ENCODE peak calls at places on chromosome 5, in eight cellular contexts. I is AG20443; C is CD4-positive, alpha-beta memory T cell; K is SK-MEL-5; G is sigmoid colon; H is NCI-H774; A is EL; N is Kasumi-1. D is an unnamed sample.

GRCh38 chr5:141879941-141880738 is 1.9 kb upstream of the PCDH1 start:
- DNase-seq in N (peak; percentile 35), I (no peak), A (no peak), C (no peak), K (peak; percentile 77), G (no peak), H (no peak), D (no peak)

GRCh38 chr5:173626501-173626812 is 10.0 kb upstream of the BOD1 start:
- DNase-seq in C (no peak), H (no peak), I (no peak), G (no peak), N (no peak), K (no peak), A (no peak), D (no peak)

GRCh38 chr5:138675998-138676397 is 77.2 kb upstream of the CTNNA1 start:
- DNase-seq in N (no peak), I (no peak), G (no peak), H (no peak), K (no peak), C (no peak), A (no peak), D (no peak)

GRCh38 chr5:95222836-95223235 is 62.1 kb downstream of the MCTP1 start:
- DNase-seq in C (no peak), I (no peak), K (no peak), H (no peak), N (no peak), G (no peak), A (no peak), D (no peak)

GRCh38 chr5:150585781-150586461 is 54.5 kb upstream of the SYNPO start:
- DNase-seq in N (no peak), A (no peak), C (no peak), K (no peak), G (peak; percentile 56), I (no peak), H (no peak), D (no peak)

GRCh38 chr5:1054018-1054798 is 45.6 kb downstream of the NKD2 start:
- DNase-seq in A (no peak), C (no peak), I (no peak), K (no peak), H (no peak), N (no peak), G (no peak), D (no peak)

GRCh38 chr5:72256536-72256935 is 63.5 kb downstream of the MRPS27 start:
- DNase-seq in H (no peak), G (no peak), A (no peak), I (no peak), C (no peak), N (no peak), K (no peak), D (no peak)

GRCh38 chr5:142810891-142811290 is 40.7 kb downstream of the ARHGAP26 start:
- DNase-seq in I (no peak), K (no peak), H (no peak), A (no peak), C (no peak), N (no peak), G (no peak), D (no peak)

GRCh38 chr5:10534491-10535236 is 29.2 kb upstream of the ANKRD33B start:
- DNase-seq in G (peak; percentile 65), C (no peak), H (no peak), A (no peak), K (no peak), N (no peak), I (no peak), D (no peak)

GRCh38 chr5:128083811-128084227 is 253 bp downstream of the SLC12A2 start:
- DNase-seq in A (no peak), C (no peak), H (no peak), I (peak; percentile 79), G (peak; percentile 84), K (peak; percentile 52), N (no peak), D (no peak)

GRCh38 chr5:143646961-143647360 is 165.0 kb upstream of the HMHB1 start:
- DNase-seq in G (no peak), N (no peak), H (peak; percentile 54), C (no peak), I (no peak), K (no peak), A (no peak), D (no peak)

GRCh38 chr5:156386976-156387375 is 60.0 kb downstream of the SGCD start:
- DNase-seq in N (no peak), K (peak; percentile 95), G (no peak), A (no peak), I (no peak), C (no peak), H (no peak), D (no peak)

GRCh38 chr5:128227984-128228383 is 144.4 kb downstream of the SLC12A2 start:
- DNase-seq in K (no peak), C (no peak), H (no peak), G (no peak), N (no peak), A (peak; percentile 80), I (peak; percentile 80), D (no peak)

GRCh38 chr5:73815631-73816030 is 189.6 kb downstream of the ARHGEF28 start:
- DNase-seq in N (no peak), G (no peak), C (no peak), A (peak; percentile 57), I (no peak), K (no peak), H (no peak), D (no peak)

GRCh38 chr5:60487466-60487865 is 212.5 kb downstream of the DEPDC1B start:
- DNase-seq in C (no peak), N (no peak), K (no peak), H (peak; percentile 10), A (peak; percentile 23), I (no peak), G (no peak), D (no peak)

GRCh38 chr5:67248703-67249589 is 52.3 kb upstream of the CD180 start:
- DNase-seq in K (no peak), A (peak; percentile 34), I (no peak), H (no peak), N (no peak), C (no peak), G (no peak), D (no peak)

GRCh38 chr5:168472329-168472728 is 13.9 kb upstream of the RARS1 start:
- DNase-seq in A (peak; percentile 95), G (no peak), K (peak; percentile 67), C (no peak), N (no peak), I (peak; percentile 91), H (no peak), D (no peak)

GRCh38 chr5:178602752-178603151 is 12.6 kb upstream of the COL23A1 start:
- DNase-seq in K (no peak), H (no peak), A (peak; percentile 4), C (no peak), I (no peak), N (no peak), G (no peak), D (no peak)

GRCh38 chr5:124665035-124665434 is 81.4 kb downstream of the ZNF608 start:
- DNase-seq in A (no peak), H (no peak), G (no peak), C (no peak), N (no peak), K (no peak), I (no peak), D (no peak)